ENCODE peak calls at places on chromosomes 2 and 18, in eight cellular contexts. Y is tibial nerve; K is coronary artery; W is AG04450; H is IMR-90; C is CD8-positive, alpha-beta T cell; U is HepG2; F is heart right ventricle. D is an unnamed sample.

GRCh38 chr2:237222683-237223082 is 137.0 kb downstream of the COPS8 start:
- DNase-seq in Y (no peak), K (no peak), W (no peak), H (peak), C (no peak), U (no peak), F (no peak), D (no peak)

GRCh38 chr2:160735696-160736095 is 242.1 kb upstream of the RBMS1 start:
- DNase-seq in Y (no peak), K (no peak), W (no peak), H (peak), C (no peak), U (no peak), F (no peak), D (no peak)

GRCh38 chr2:139622691-139623090 is 842.5 kb upstream of the NXPH2 start:
- DNase-seq in Y (no peak), K (no peak), W (no peak), H (no peak), C (no peak), U (no peak), F (no peak), D (no peak)

GRCh38 chr2:112995346-112995920 is 9.8 kb upstream of the IL36A start:
- DNase-seq in Y (no peak), K (no peak), W (no peak), H (no peak), C (no peak), U (no peak), F (no peak), D (no peak)

GRCh38 chr18:10140461-10140911 is 226.7 kb downstream of the VAPA start:
- DNase-seq in Y (no peak), K (no peak), W (no peak), H (peak), C (no peak), U (no peak), F (no peak), D (no peak)

GRCh38 chr2:179428659-179429058 is 164.0 kb upstream of the SESTD1 start:
- DNase-seq in Y (no peak), K (no peak), W (no peak), H (no peak), C (no peak), U (no peak), F (no peak), D (no peak)

GRCh38 chr2:134218928-134219707 is 34.8 kb upstream of the MGAT5 start:
- DNase-seq in Y (no peak), K (no peak), W (no peak), H (no peak), C (no peak), U (no peak), F (no peak), D (peak)

GRCh38 chr18:64799378-64799777 is 650.5 kb upstream of the LINC00305 start:
- DNase-seq in Y (no peak), K (no peak), W (no peak), H (no peak), C (no peak), U (no peak), F (no peak), D (no peak)

GRCh38 chr2:101111917-101112771 is 39.0 kb downstream of the TBC1D8 start:
- DNase-seq in Y (no peak), K (no peak), W (peak), H (peak), C (no peak), U (peak), F (no peak), D (no peak)

GRCh38 chr2:37676274-37676673 is 4.8 kb upstream of the CDC42EP3 start:
- DNase-seq in Y (no peak), K (no peak), W (no peak), H (peak), C (no peak), U (no peak), F (no peak), D (no peak)

GRCh38 chr2:236252521-236252920 is 11.7 kb downstream of the ASB18 start:
- DNase-seq in Y (no peak), K (no peak), W (no peak), H (no peak), C (no peak), U (no peak), F (no peak), D (no peak)

GRCh38 chr2:212913902-212914301 is 237.5 kb downstream of the IKZF2 start:
- DNase-seq in Y (no peak), K (no peak), W (no peak), H (no peak), C (no peak), U (no peak), F (no peak), D (no peak)

GRCh38 chr2:52724585-52724984 is 1043.0 kb upstream of the CHAC2 start:
- DNase-seq in Y (no peak), K (no peak), W (no peak), H (no peak), C (no peak), U (no peak), F (no peak), D (no peak)

GRCh38 chr18:3037423-3037915 is 24.5 kb upstream of the LPIN2 start:
- DNase-seq in Y (no peak), K (no peak), W (peak), H (peak), C (no peak), U (peak), F (no peak), D (peak)

GRCh38 chr2:130261970-130262760 is 63.9 kb upstream of the TUBA3E start:
- DNase-seq in Y (no peak), K (no peak), W (no peak), H (peak), C (no peak), U (no peak), F (no peak), D (no peak)

GRCh38 chr2:104318001-104318555 is 535.8 kb upstream of the POU3F3 start:
- DNase-seq in Y (no peak), K (no peak), W (no peak), H (no peak), C (no peak), U (no peak), F (no peak), D (no peak)

DNA sequence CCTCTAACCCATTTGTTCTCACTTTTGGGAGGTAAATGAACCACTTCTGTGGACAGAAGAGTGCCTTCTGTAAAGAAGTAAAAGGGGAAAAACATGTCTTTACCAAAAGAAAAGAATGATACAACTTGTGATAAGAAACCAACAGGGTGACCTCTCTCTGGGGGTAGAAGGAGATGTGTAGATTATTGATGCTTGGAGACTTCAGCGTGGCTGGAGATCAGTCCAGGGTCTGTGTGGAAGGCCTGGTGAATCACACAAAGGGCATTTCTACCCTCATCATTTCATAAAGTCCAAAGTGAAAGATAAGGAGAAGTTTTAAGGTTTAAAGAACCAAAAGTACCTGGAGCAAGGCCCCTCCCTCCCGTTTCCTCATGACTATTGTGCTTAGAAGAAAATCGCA is 142.5 kb downstream of the NCK2 start:
- DNase-seq in Y (no peak), K (peak), W (no peak), H (peak), C (no peak), U (no peak), F (no peak), D (no peak)
- H3K27ac ChIP-seq in Y (no peak), K (peak), W (no peak), H (no peak), C (no peak), U (no peak), F (peak), D (no peak)

DNA sequence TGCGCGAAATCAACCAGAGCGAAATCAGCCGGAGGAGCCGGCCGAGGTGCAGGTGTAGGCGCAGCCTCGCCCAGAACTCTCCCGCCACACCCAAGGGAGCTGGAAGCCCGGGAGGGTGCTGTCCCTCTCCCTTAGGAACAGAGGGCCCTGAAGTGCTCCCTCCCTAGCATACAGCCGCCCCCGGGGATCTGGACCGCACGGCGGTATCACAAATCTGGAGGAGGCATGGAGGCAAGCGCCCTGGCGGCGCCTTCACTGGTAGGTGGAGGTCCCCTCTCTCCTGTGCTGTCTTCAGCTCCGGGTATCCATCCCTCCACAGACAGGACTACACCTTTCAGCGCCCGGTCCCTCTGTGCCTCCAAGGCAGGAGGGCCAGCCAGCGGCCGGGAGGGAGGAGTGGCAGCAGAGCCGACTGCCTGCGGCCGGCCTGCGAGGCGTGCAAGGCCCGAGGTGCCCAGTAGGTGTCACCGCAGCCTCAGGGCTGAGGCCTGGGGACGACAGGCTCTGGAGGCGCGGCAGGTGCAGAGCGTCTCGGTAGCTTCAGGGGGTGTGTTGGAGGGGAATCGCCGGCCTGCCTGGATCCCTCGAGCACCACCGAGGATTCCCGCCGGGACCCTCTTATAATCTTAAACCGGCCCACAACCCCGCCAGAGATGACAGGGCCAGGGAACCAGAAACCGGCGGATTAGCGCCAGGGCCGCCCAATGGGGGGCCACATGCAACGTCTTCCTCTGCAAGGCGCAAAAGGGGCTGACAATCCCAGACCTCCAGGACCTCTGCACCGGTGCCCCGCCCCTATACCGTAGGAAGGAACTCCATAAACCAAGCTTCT is 2.8 kb downstream of the IHH start:
- DNase-seq in Y (peak), K (peak), W (no peak), H (peak), C (peak), U (peak), F (peak), D (peak)
- H3K4me3 ChIP-seq in Y (peak), K (peak), W (peak), H (no peak), C (no peak), U (peak), F (no peak), D (peak)

GRCh38 chr18:23266717-23267446 is 131.6 kb downstream of the CABLES1 start:
- DNase-seq in Y (no peak), K (no peak), W (no peak), H (no peak), C (no peak), U (no peak), F (no peak), D (no peak)
- H3K27ac ChIP-seq in Y (no peak), K (no peak), W (no peak), H (no peak), C (no peak), U (no peak), F (no peak), D (no peak)

DNA sequence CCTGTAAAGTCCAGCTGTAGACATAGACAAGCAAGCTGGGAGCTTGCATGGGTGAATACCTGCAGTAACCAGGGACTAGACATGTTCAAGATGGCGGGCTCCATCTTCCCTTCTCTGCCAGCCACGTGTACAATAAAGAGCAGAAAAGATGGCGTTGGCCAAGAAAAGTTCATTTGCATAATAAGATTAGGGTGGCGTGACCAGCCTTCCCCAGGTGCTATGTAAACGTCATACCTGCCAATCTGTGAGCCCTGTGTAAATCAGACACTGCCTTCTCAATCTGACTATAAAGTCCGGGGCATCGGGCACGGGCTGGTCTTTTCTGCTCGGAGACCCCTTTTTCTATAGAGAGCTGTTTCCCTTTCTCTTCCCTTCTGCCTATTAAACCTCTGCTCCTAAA is 101.6 kb upstream of the XPO1 start:
- DNase-seq in Y (no peak), K (no peak), W (no peak), H (no peak), C (no peak), U (no peak), F (no peak), D (no peak)
- H3K4me3 ChIP-seq in Y (no peak), K (no peak), W (no peak), H (no peak), C (no peak), U (no peak), F (no peak), D (no peak)

DNA sequence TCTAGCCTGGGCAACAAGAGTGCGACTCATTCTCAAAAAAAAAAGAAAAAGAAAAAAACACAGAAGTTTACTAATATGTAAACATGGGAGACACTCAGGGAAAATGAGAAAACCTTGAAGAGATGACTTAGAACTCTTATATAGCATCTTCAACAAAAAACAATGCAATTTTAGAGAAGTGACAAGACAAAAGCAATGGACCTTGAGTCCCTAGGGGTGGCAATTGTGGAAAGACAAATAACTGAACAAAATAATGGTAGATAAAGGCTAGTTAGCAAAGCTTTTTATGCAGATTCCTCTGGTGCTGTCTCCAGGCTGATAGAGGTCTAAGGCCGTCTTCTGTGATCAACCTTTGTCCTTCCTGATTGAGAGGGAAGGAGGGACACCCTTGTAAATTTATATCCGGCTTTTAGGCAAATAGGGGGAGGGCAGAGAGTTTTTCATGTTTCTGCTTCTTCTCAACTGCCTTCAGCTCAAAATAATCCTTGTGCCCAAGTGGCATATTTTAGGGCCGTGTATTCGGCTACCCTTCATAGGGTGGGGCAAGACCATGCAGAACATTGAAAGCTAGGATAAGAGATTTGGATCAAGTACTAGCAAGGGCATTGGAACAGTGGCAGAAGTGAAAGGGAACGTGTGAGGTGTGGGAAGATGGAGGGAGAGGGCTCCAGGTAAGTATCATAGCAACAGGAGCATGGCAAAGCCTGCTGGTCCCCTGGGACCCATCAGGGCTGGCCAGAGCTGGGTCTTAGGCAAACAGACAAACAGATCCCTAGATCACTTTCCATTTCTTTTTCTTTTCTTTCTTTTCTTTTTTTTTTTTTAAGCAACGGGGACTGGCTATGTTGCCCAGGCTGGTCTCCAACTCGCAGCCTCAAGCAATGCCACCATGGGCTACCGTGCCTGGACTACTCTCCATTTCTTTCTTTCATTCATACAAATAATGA is 116.2 kb upstream of the STPG4 start:
- DNase-seq in Y (no peak), K (no peak), W (no peak), H (no peak), C (no peak), U (no peak), F (no peak), D (no peak)
- H3K27ac ChIP-seq in Y (peak), K (peak), W (no peak), H (no peak), C (no peak), U (no peak), F (peak), D (peak)

GRCh38 chr2:173957517-173957916 is 7.7 kb downstream of the SP3 start:
- DNase-seq in Y (no peak), K (no peak), W (no peak), H (peak), C (no peak), U (no peak), F (no peak), D (no peak)

GRCh38 chr2:173958198-173958846 is 6.9 kb downstream of the SP3 start:
- DNase-seq in Y (no peak), K (no peak), W (no peak), H (no peak), C (no peak), U (peak), F (no peak), D (no peak)

GRCh38 chr2:173961346-173961705 is 3.8 kb downstream of the SP3 start:
- DNase-seq in Y (no peak), K (no peak), W (no peak), H (peak), C (no peak), U (peak), F (no peak), D (no peak)

GRCh38 chr2:173959909-173960308 is 5.3 kb downstream of the SP3 start:
- DNase-seq in Y (no peak), K (no peak), W (no peak), H (no peak), C (no peak), U (no peak), F (no peak), D (no peak)

DNA sequence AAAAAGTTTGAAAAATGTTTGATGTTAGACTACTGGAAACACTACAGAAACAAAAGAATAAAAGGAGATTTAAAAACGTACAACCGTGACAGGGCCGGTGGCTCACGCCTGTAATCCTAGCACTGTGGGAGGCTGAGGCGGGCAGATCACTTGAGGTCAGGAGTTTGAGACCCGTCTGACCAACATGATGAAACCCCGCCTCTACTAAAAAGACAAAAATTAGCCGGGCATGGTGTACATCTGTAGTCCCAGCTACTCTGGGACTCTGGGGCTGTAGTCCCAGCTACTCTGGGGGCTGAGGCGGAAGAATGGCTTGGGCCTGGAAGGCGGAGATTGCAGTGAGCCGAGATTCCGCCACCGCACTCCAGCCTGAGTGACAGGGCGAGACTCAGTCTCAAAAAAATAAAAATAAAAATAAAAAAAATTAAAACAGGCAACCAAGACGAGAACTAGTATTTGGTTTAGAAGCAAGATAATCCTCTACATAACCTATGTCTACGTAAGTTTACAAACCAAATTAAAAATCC is 5.8 kb downstream of the SP3 start:
- DNase-seq in Y (no peak), K (no peak), W (no peak), H (no peak), C (no peak), U (no peak), F (no peak), D (no peak)
- H3K4me3 ChIP-seq in Y (no peak), K (no peak), W (no peak), H (no peak), C (no peak), U (no peak), F (no peak), D (no peak)